ENCODE peak calls at places on chromosome 2, in five cellular contexts. One of them, this sample, is unnamed.

GRCh38 chr2:119293254-119293653 is 69.6 kb downstream of the STEAP3 start:
- DNase-seq in GM12878: no peak
- DNase-seq in heart left ventricle: no peak
- DNase-seq in ovary: no peak
- DNase-seq in uterus: no peak
- DNase-seq in this sample: no peak

GRCh38 chr2:11560806-11561205 is 27.0 kb downstream of the GREB1 start:
- DNase-seq in GM12878: no peak
- DNase-seq in heart left ventricle: no peak
- DNase-seq in ovary: peak
- DNase-seq in uterus: no peak
- DNase-seq in this sample: no peak

GRCh38 chr2:234162876-234163275 is 112.4 kb downstream of the SPP2 start:
- DNase-seq in GM12878: no peak
- DNase-seq in heart left ventricle: no peak
- DNase-seq in ovary: no peak
- DNase-seq in uterus: no peak
- DNase-seq in this sample: no peak

GRCh38 chr2:231397928-231398294 is 2.4 kb downstream of the B3GNT7 start:
- DNase-seq in GM12878: no peak
- DNase-seq in heart left ventricle: no peak
- DNase-seq in ovary: no peak
- DNase-seq in uterus: no peak
- DNase-seq in this sample: no peak

GRCh38 chr2:39437522-39438296 is 624 bp upstream of the MAP4K3 start:
- DNase-seq in GM12878: no peak
- DNase-seq in heart left ventricle: peak
- DNase-seq in ovary: peak
- DNase-seq in uterus: peak
- DNase-seq in this sample: peak

GRCh38 chr2:86035883-86036789 is 69.5 kb downstream of the POLR1A start:
- DNase-seq in GM12878: peak
- DNase-seq in heart left ventricle: peak
- DNase-seq in ovary: peak
- DNase-seq in uterus: peak
- DNase-seq in this sample: peak

GRCh38 chr2:96251721-96252292 is 14.0 kb downstream of the TMEM127 start:
- DNase-seq in GM12878: no peak
- DNase-seq in heart left ventricle: peak
- DNase-seq in ovary: no peak
- DNase-seq in uterus: peak
- DNase-seq in this sample: peak

GRCh38 chr2:210199854-210200253 is 25.4 kb downstream of the ACADL start:
- DNase-seq in GM12878: no peak
- DNase-seq in heart left ventricle: no peak
- DNase-seq in ovary: no peak
- DNase-seq in uterus: no peak
- DNase-seq in this sample: no peak

GRCh38 chr2:810397-810796 is 133.2 kb upstream of the TMEM18 start:
- DNase-seq in GM12878: no peak
- DNase-seq in heart left ventricle: no peak
- DNase-seq in ovary: no peak
- DNase-seq in uterus: no peak
- DNase-seq in this sample: no peak

GRCh38 chr2:236641051-236641450 is 71.4 kb downstream of the ACKR3 start:
- DNase-seq in GM12878: no peak
- DNase-seq in heart left ventricle: no peak
- DNase-seq in ovary: no peak
- DNase-seq in uterus: no peak
- DNase-seq in this sample: no peak

GRCh38 chr2:42063383-42064171 is 15.8 kb downstream of the PKDCC start:
- DNase-seq in GM12878: no peak
- DNase-seq in heart left ventricle: no peak
- DNase-seq in ovary: no peak
- DNase-seq in uterus: no peak
- DNase-seq in this sample: no peak

GRCh38 chr2:134375935-134376334 is 122.1 kb downstream of the MGAT5 start:
- DNase-seq in GM12878: no peak
- DNase-seq in heart left ventricle: peak
- DNase-seq in ovary: peak
- DNase-seq in uterus: peak
- DNase-seq in this sample: peak

GRCh38 chr2:29562896-29563295 is 358.5 kb downstream of the ALK start:
- DNase-seq in GM12878: no peak
- DNase-seq in heart left ventricle: no peak
- DNase-seq in ovary: no peak
- DNase-seq in uterus: no peak
- DNase-seq in this sample: no peak

GRCh38 chr2:18436408-18437077 is 123.9 kb downstream of the RDH14 start:
- DNase-seq in GM12878: no peak
- DNase-seq in heart left ventricle: no peak
- DNase-seq in ovary: no peak
- DNase-seq in uterus: peak
- DNase-seq in this sample: no peak

GRCh38 chr2:28322456-28322855 is 70.2 kb upstream of the FOSL2 start:
- DNase-seq in GM12878: no peak
- DNase-seq in heart left ventricle: no peak
- DNase-seq in ovary: no peak
- DNase-seq in uterus: no peak
- DNase-seq in this sample: no peak

GRCh38 chr2:109124982-109125594 is 3.9 kb upstream of the SH3RF3 start:
- DNase-seq in GM12878: no peak
- DNase-seq in heart left ventricle: no peak
- DNase-seq in ovary: no peak
- DNase-seq in uterus: no peak
- DNase-seq in this sample: no peak

GRCh38 chr2:50143822-50144575 is 887.9 kb downstream of the NRXN1 start:
- DNase-seq in GM12878: peak
- DNase-seq in heart left ventricle: peak
- DNase-seq in ovary: no peak
- DNase-seq in uterus: no peak
- DNase-seq in this sample: peak

GRCh38 chr2:73979686-73980085 is 5.0 kb upstream of the TET3 start:
- DNase-seq in GM12878: no peak
- DNase-seq in heart left ventricle: no peak
- DNase-seq in ovary: no peak
- DNase-seq in uterus: no peak
- DNase-seq in this sample: no peak

GRCh38 chr2:113233593-113234550 is 44.8 kb downstream of the PAX8 start:
- DNase-seq in GM12878: no peak
- DNase-seq in heart left ventricle: no peak
- DNase-seq in ovary: no peak
- DNase-seq in uterus: no peak
- DNase-seq in this sample: peak

GRCh38 chr2:26724004-26724750 is 31.7 kb downstream of the KCNK3 start:
- DNase-seq in GM12878: no peak
- DNase-seq in heart left ventricle: peak
- DNase-seq in ovary: peak
- DNase-seq in uterus: peak
- DNase-seq in this sample: peak

GRCh38 chr2:70087703-70088507 is 628 bp downstream of the PCBP1 start:
- DNase-seq in GM12878: no peak
- DNase-seq in heart left ventricle: peak
- DNase-seq in ovary: peak
- DNase-seq in uterus: peak
- DNase-seq in this sample: peak

GRCh38 chr2:205051417-205051816 is 506.1 kb downstream of the PARD3B start:
- DNase-seq in GM12878: no peak
- DNase-seq in heart left ventricle: no peak
- DNase-seq in ovary: no peak
- DNase-seq in uterus: no peak
- DNase-seq in this sample: no peak

GRCh38 chr2:217901826-217902225 is 101.0 kb downstream of the TNS1 start:
- DNase-seq in GM12878: no peak
- DNase-seq in heart left ventricle: peak
- DNase-seq in ovary: peak
- DNase-seq in uterus: peak
- DNase-seq in this sample: no peak

GRCh38 chr2:217903859-217904613 is 98.8 kb downstream of the TNS1 start:
- DNase-seq in GM12878: no peak
- DNase-seq in heart left ventricle: peak
- DNase-seq in ovary: peak
- DNase-seq in uterus: peak
- DNase-seq in this sample: no peak

GRCh38 chr2:217901400-217901799 is 101.4 kb downstream of the TNS1 start:
- DNase-seq in GM12878: no peak
- DNase-seq in heart left ventricle: no peak
- DNase-seq in ovary: no peak
- DNase-seq in uterus: no peak
- DNase-seq in this sample: no peak

GRCh38 chr2:217903142-217903858 is 99.5 kb downstream of the TNS1 start:
- DNase-seq in GM12878: no peak
- DNase-seq in heart left ventricle: no peak
- DNase-seq in ovary: no peak
- DNase-seq in uterus: no peak
- DNase-seq in this sample: no peak

DNA sequence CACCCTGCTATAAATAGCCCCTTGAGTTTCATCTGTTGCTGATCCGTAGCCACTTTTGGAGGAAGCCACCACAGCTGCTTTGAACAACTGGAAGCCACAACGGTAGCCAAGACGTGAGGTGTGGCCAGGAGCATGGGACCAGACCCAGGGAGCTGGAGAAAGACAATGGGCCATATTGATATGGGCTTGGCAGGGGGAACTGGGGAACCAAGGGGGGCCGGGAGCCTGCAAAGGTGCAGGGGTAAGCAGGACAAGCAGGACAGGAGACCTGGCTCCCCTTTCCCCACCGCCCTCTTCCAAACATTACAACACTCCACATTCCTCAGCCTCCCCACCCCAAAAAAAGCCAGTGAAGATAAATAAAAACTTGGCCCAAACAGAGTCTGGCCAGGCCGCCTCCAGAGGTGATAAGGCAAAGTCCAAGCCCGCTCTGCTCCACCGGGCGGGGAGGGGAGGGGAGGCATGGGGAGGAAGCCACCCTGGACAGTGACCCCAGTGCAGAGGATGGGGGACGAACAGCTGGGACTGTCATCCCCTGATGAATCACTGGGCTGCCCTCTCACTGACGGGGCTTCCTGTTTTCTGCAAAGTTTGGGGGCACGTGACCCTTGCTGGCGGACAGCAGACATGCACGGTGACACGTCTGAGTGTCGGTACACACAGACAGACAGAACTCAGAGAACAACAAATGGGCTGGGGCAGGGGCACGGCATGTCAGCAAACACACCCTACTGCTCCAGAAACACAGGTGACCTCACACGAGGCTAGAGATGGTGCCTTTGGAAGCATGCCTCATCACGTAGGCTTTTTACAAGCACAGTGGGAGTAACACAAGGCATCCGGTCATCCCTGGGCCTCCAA is 100.3 kb downstream of the TNS1 start:
- DNase-seq in GM12878: no peak
- DNase-seq in heart left ventricle: peak
- DNase-seq in ovary: peak
- DNase-seq in uterus: peak
- DNase-seq in this sample: peak
- TF ChIP-seq POLR2A in GM12878: no peak
- TF ChIP-seq POLR2A in heart left ventricle: no peak
- TF ChIP-seq POLR2A in ovary: no peak
- TF ChIP-seq POLR2A in uterus: no peak
- TF ChIP-seq POLR2A in this sample: no peak

DNA sequence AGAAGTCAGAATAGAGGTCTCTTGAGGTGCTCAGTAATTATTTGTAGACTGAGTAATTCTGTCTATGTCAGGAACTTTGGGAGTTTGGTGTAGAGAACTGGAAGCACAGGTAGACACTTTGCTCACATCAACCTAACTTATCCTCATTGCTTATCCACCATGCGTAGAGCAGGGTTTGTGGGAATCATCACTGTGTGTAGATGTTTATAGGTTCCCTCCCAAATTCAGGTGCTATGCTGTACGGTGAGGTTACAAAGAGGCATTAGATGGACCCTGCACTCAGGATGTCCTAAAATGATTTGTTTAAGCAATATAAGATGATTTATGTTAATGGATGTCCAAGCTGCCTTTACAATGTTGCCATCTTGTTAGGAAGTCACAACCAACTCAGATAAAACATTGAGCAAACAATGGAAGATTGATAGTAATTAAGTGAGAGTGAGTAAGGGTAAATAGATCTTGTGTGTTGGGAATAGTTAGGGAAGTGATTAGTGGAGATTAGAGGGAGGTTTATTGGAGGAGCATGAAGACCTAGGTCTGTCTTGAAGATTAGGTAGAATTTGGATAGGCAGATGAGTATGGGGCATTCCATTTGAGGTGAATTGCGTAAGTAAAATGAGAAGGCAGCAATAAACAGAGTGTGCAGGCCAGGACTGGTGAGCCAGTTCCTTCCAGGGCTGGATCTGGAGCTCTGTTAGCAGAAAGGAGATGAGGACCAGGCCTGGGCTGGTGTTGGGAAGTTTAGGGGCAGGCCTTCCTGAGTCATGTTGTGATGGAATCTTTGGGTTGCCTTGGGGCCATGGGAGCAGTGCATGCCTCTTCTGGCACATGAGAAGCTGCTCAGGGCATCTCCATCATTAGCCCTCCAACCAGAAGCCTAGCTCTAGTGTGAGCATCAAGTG is 12.1 kb downstream of the EPAS1 start:
- DNase-seq in GM12878: no peak
- DNase-seq in heart left ventricle: no peak
- DNase-seq in ovary: no peak
- DNase-seq in uterus: no peak
- DNase-seq in this sample: no peak
- TF ChIP-seq POLR2A in GM12878: no peak
- TF ChIP-seq POLR2A in heart left ventricle: no peak
- TF ChIP-seq POLR2A in ovary: no peak
- TF ChIP-seq POLR2A in uterus: no peak
- TF ChIP-seq POLR2A in this sample: no peak

GRCh38 chr2:218896501-218897393 is 16.1 kb downstream of the WNT10A start:
- DNase-seq in GM12878: peak
- DNase-seq in heart left ventricle: no peak
- DNase-seq in ovary: no peak
- DNase-seq in uterus: no peak
- DNase-seq in this sample: no peak
- TF ChIP-seq POLR2A in GM12878: peak
- TF ChIP-seq POLR2A in heart left ventricle: no peak
- TF ChIP-seq POLR2A in ovary: no peak
- TF ChIP-seq POLR2A in uterus: no peak
- TF ChIP-seq POLR2A in this sample: no peak

DNA sequence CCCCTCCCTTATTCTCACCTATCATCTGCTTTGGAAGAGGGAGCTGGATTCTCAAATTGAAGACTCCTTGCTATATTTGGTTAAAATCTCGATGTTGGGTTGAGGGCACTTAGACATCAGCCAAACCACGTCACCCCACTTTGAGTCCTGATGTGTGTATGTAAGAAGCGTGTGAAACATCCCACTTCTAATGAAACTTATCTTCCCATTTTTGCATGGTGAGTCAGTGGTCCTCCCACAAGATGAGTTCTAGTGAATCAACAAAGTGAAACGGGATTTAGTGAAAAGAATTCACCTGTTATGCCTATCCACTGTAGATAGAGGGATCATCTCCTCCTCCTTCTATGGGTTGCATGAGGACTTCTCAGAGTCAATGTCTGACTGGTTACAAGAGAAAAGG is 51.4 kb upstream of the SPRED2 start:
- DNase-seq in GM12878: no peak
- DNase-seq in heart left ventricle: no peak
- DNase-seq in ovary: no peak
- DNase-seq in uterus: no peak
- DNase-seq in this sample: no peak
- TF ChIP-seq POLR2A in GM12878: no peak
- TF ChIP-seq POLR2A in heart left ventricle: no peak
- TF ChIP-seq POLR2A in ovary: no peak
- TF ChIP-seq POLR2A in uterus: no peak
- TF ChIP-seq POLR2A in this sample: no peak

GRCh38 chr2:78602862-78603261 is 422.6 kb upstream of the REG3G start:
- DNase-seq in GM12878: no peak
- DNase-seq in heart left ventricle: no peak
- DNase-seq in ovary: no peak
- DNase-seq in uterus: no peak
- DNase-seq in this sample: no peak
- TF ChIP-seq POLR2A in GM12878: no peak
- TF ChIP-seq POLR2A in heart left ventricle: no peak
- TF ChIP-seq POLR2A in ovary: no peak
- TF ChIP-seq POLR2A in uterus: no peak
- TF ChIP-seq POLR2A in this sample: no peak

This sample was measured in erythroblast.